ENCODE peak calls at places on chromosomes 6 and 20, in five cellular contexts. C, O, N, X and I are unnamed samples.

GRCh38 chr6:111486921-111487320 is 3.9 kb upstream of the REV3L start:
- DNase-seq in C (peak; percentile 15), O (no peak), N (no peak), X (no peak), I (no peak)

GRCh38 chr20:5100684-5101347 is 18.9 kb downstream of the PCNA start:
- DNase-seq in C (peak; percentile 72), O (peak; percentile 62), N (peak; percentile 82), X (peak; percentile 77), I (peak; percentile 66)

GRCh38 chr6:140623498-140623897 is 1249.0 kb upstream of the CITED2 start:
- DNase-seq in C (peak; percentile 82), O (no peak), N (no peak), X (no peak), I (no peak)

GRCh38 chr6:69907981-69908498 is 41.7 kb downstream of the COL19A1 start:
- DNase-seq in C (no peak), O (no peak), N (no peak), X (no peak), I (no peak)

GRCh38 chr6:109467696-109468095 is 12.1 kb upstream of the MICAL1 start:
- DNase-seq in C (no peak), O (no peak), N (no peak), X (no peak), I (no peak)

GRCh38 chr6:28657756-28658465 is 132.2 kb downstream of the GPX5 start:
- DNase-seq in C (peak; percentile 59), O (peak; percentile 47), N (no peak), X (peak; percentile 52), I (peak; percentile 15)

GRCh38 chr20:61619751-61620150 is 367.7 kb downstream of the CDH4 start:
- DNase-seq in C (no peak), O (no peak), N (no peak), X (no peak), I (no peak)

GRCh38 chr6:152635949-152636674 is 1.1 kb downstream of the SYNE1 start:
- DNase-seq in C (peak; percentile 41), O (no peak), N (peak; percentile 66), X (peak; percentile 76), I (no peak)

GRCh38 chr20:33773412-33774089 is 37.6 kb upstream of the CHMP4B start:
- DNase-seq in C (no peak), O (no peak), N (no peak), X (no peak), I (no peak)

GRCh38 chr6:139828751-139829519 is 454.5 kb upstream of the CITED2 start:
- DNase-seq in C (no peak), O (no peak), N (no peak), X (no peak), I (no peak)

GRCh38 chr6:163529605-163530004 is 115.1 kb downstream of the QKI start:
- DNase-seq in C (peak; percentile 93), O (no peak), N (no peak), X (no peak), I (no peak)

GRCh38 chr20:57746832-57747404 is 37.1 kb upstream of the PMEPA1 start:
- DNase-seq in C (peak; percentile 87), O (no peak), N (no peak), X (no peak), I (no peak)

GRCh38 chr6:149043476-149044130 is 273.9 kb upstream of the TAB2 start:
- DNase-seq in C (peak; percentile 59), O (no peak), N (no peak), X (no peak), I (no peak)